ENCODE peak calls at places on chromosome 1, in six cellular contexts. N is CD8-positive, alpha-beta T cell; X is stomach; G is PC-3; O is sigmoid colon; U is adrenal gland. Y is an unnamed sample.

GRCh38 chr1:87203890-87204289 is 124.8 kb upstream of the LMO4 start:
- DNase-seq in N (no peak), X (no peak), G (peak; percentile 65), O (no peak), U (no peak), Y (no peak)

GRCh38 chr1:228430243-228430642 is 13.6 kb upstream of the TRIM17 start:
- DNase-seq in N (no peak), X (no peak), G (peak; percentile 89), O (peak; percentile 54), U (no peak), Y (no peak)

GRCh38 chr1:216788671-216789070 is 65.4 kb upstream of the ESRRG start:
- DNase-seq in N (no peak), X (no peak), G (no peak), O (no peak), U (no peak), Y (no peak)

GRCh38 chr1:178543291-178543609 is 30.3 kb downstream of the TEX35 start:
- DNase-seq in N (no peak), X (no peak), G (no peak), O (no peak), U (no peak), Y (no peak)

GRCh38 chr1:115755436-115756370 is 12.8 kb downstream of the CASQ2 start:
- DNase-seq in N (no peak), X (no peak), G (no peak), O (no peak), U (no peak), Y (no peak)

GRCh38 chr1:246492611-246493245 is 14.4 kb downstream of the SMYD3 start:
- DNase-seq in N (no peak), X (peak; percentile 70), G (peak; percentile 83), O (no peak), U (peak; percentile 75), Y (no peak)

GRCh38 chr1:7940745-7941436 is at the start of gene TNFRSF9:
- DNase-seq in N (no peak), X (peak; percentile 29), G (peak; percentile 38), O (no peak), U (peak; percentile 27), Y (no peak)

GRCh38 chr1:211527006-211527405 is 35.0 kb upstream of the RD3 start:
- DNase-seq in N (no peak), X (no peak), G (no peak), O (no peak), U (no peak), Y (no peak)

GRCh38 chr1:81439046-81439823 is 361.5 kb upstream of the ADGRL2 start:
- DNase-seq in N (no peak), X (no peak), G (no peak), O (no peak), U (no peak), Y (no peak)

GRCh38 chr1:224580006-224580405 is 36.1 kb upstream of the CNIH3 start:
- DNase-seq in N (no peak), X (no peak), G (no peak), O (no peak), U (no peak), Y (no peak)
- H3K27ac ChIP-seq in N (no peak overlapping the region), X (no peak overlapping the region), G (no peak overlapping the region), O (no peak overlapping the region), U (no peak overlapping the region), Y (no peak overlapping the region)

GRCh38 chr1:205456383-205456867 is 580 bp upstream of the BLACAT1 start:
- DNase-seq in N (no peak), X (no peak), G (no peak), O (no peak), U (no peak), Y (no peak)
- TF ChIP-seq CTCF in N (no peak), X (no peak), G (no peak), O (no peak), U (no peak), Y (no peak)

GRCh38 chr1:22038036-22038435 is 14.5 kb upstream of the CDC42 start:
- DNase-seq in N (no peak), X (no peak), G (no peak), O (no peak), U (no peak), Y (no peak)
- H3K27ac ChIP-seq in N (no peak overlapping the region), X (no peak overlapping the region), G (no peak overlapping the region), O (no peak overlapping the region), U (no peak overlapping the region), Y (no peak overlapping the region)

DNA sequence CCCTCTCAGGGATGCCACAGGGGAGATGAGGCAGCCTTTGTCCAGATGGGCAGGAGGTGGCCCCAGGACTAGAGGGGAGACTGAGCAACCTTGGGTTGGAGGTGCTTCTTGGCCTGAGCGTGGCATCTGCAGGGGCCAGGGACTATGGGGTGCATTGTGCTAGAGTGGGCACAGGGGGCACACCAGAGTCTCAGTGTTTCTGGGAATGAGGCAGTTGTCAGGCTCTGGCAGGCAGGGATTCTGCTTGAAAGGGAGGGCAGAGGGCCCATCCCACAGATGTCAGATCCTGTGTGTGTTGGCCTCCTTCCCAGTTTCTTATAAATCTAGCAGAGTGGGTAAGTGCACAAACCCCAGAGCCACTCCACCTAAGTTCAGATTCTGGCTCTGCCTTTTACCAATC is 13.7 kb downstream of the LGR6 start:
- DNase-seq in N (no peak), X (no peak), G (peak; percentile 59), O (no peak), U (no peak), Y (no peak)
- TF ChIP-seq CTCF in N (no peak), X (no peak), G (peak; percentile 37), O (no peak), U (no peak), Y (no peak)